ENCODE peak calls at places on chromosome 2, in seven cellular contexts. K is breast epithelium, C is A549, O is cardiac muscle cell, X is left ventricle myocardium inferior, I is kidney, B is adrenal gland. W is an unnamed sample. For H3K4me1, the result is how much of the 10 kb centered on the place peaks cover.

GRCh38 chr2:189982777-189983394 is 79.6 kb downstream of the MSTN start:
- DNase-seq in X (no peak), K (no peak), I (no peak), B (no peak), C (peak), O (peak), W (no peak)

GRCh38 chr2:54437588-54437987 is 18.5 kb upstream of the SPTBN1 start:
- DNase-seq in I (no peak), K (no peak), O (no peak), B (no peak), C (no peak), X (no peak), W (no peak)

GRCh38 chr2:1843646-1844045 is 99.3 kb upstream of the PXDN start:
- DNase-seq in K (no peak), I (no peak), O (no peak), B (no peak), X (no peak), C (no peak), W (no peak)

GRCh38 chr2:36800381-36800780 is 103.9 kb downstream of the VIT start:
- DNase-seq in I (no peak), O (no peak), K (no peak), C (no peak), X (no peak), B (no peak), W (no peak)

GRCh38 chr2:20578266-20578894 is 72.5 kb downstream of the HS1BP3 start:
- DNase-seq in I (peak), O (no peak), B (no peak), C (no peak), X (no peak), K (no peak), W (peak)

GRCh38 chr2:220653776-220654175 is 918.3 kb downstream of the EPHA4 start:
- DNase-seq in B (no peak), O (no peak), C (no peak), I (no peak), K (no peak), X (no peak), W (no peak)

GRCh38 chr2:191013876-191014652 is at the start of gene STAT1:
- DNase-seq in B (peak), O (peak), C (peak), K (peak), X (peak), I (peak), W (peak)

GRCh38 chr2:191917967-191918651 is 71.2 kb upstream of the CAVIN2 start:
- DNase-seq in C (no peak), I (no peak), O (peak), X (no peak), K (no peak), B (no peak), W (peak)

GRCh38 chr2:153474407-153474806 is 4.2 kb downstream of the RPRM start:
- DNase-seq in I (no peak), B (no peak), C (no peak), K (no peak), O (no peak), X (no peak), W (no peak)

GRCh38 chr2:135985826-135986393 is 484 bp upstream of the DARS1 start:
- DNase-seq in O (no peak), X (no peak), B (no peak), I (no peak), K (no peak), C (peak), W (no peak)

GRCh38 chr2:199410130-199410529 is 47.6 kb downstream of the SATB2 start:
- DNase-seq in I (no peak), K (no peak), B (no peak), X (no peak), O (no peak), C (no peak), W (no peak)

GRCh38 chr2:183149489-183149888 is 25.2 kb downstream of the NUP35 start:
- DNase-seq in K (no peak), O (peak), I (no peak), X (no peak), C (no peak), B (no peak), W (no peak)

GRCh38 chr2:177029501-177029900 is 183.1 kb upstream of the HNRNPA3 start:
- DNase-seq in O (no peak), K (no peak), C (no peak), X (no peak), B (no peak), I (no peak), W (no peak)

GRCh38 chr2:127371037-127371436 is 16.7 kb downstream of the MAP3K2 start:
- DNase-seq in I (no peak), X (peak), K (no peak), O (no peak), B (no peak), C (no peak), W (peak)

GRCh38 chr2:153944775-153945174 is 73.1 kb downstream of the GALNT13 start:
- DNase-seq in B (no peak), O (no peak), K (no peak), C (no peak), I (no peak), X (no peak), W (no peak)

GRCh38 chr2:38400513-38400912 is 23.4 kb upstream of the ATL2 start:
- DNase-seq in O (no peak), K (no peak), X (no peak), B (no peak), I (no peak), C (no peak), W (no peak)

GRCh38 chr2:214325404-214325803 is 85.5 kb upstream of the VWC2L start:
- DNase-seq in O (no peak), K (no peak), X (no peak), B (no peak), I (no peak), C (no peak), W (no peak)

GRCh38 chr2:227862741-227863588 is 8.5 kb upstream of the DAW1 start:
- DNase-seq in B (no peak), X (no peak), K (no peak), I (peak), C (peak), O (peak), W (no peak)

GRCh38 chr2:129908721-129909373 is 70.6 kb upstream of the RAB6C start:
- DNase-seq in I (no peak), C (no peak), O (no peak), X (no peak), K (peak), B (no peak), W (no peak)

GRCh38 chr2:145569108-145569507 is 1049.2 kb upstream of the ZEB2 start:
- DNase-seq in X (no peak), C (no peak), K (no peak), I (no peak), O (peak), B (no peak), W (no peak)

GRCh38 chr2:70111752-70112591 is 24.7 kb downstream of the PCBP1 start:
- DNase-seq in B (no peak), K (no peak), C (no peak), X (no peak), I (no peak), O (peak), W (no peak)

GRCh38 chr2:203623616-203624015 is 82.8 kb upstream of the CD28 start:
- DNase-seq in I (no peak), X (no peak), K (no peak), O (no peak), B (no peak), C (no peak), W (no peak)

GRCh38 chr2:24050041-24050655 is 607 bp downstream of the FKBP1B start:
- DNase-seq in O (peak), C (no peak), I (peak), K (no peak), B (peak), X (peak), W (peak)

GRCh38 chr2:59726226-59726800 is 827.1 kb downstream of the BCL11A start:
- DNase-seq in K (no peak), B (no peak), X (no peak), C (no peak), O (no peak), I (no peak), W (no peak)

GRCh38 chr2:215961981-215962380 is 51.4 kb downstream of the MREG start:
- DNase-seq in X (no peak), K (no peak), C (no peak), B (no peak), O (no peak), I (no peak), W (no peak)

GRCh38 chr2:11330457-11331142 is 13.8 kb downstream of the ROCK2 start:
- DNase-seq in O (no peak), I (no peak), B (no peak), X (no peak), C (no peak), K (no peak), W (no peak)

GRCh38 chr2:85265304-85265703 is 62.5 kb downstream of the TGOLN2 start:
- DNase-seq in X (peak), B (no peak), K (no peak), O (peak), I (no peak), C (no peak), W (peak)

GRCh38 chr2:145845923-145846322 is 1326.0 kb upstream of the ZEB2 start:
- DNase-seq in B (no peak), I (no peak), X (no peak), O (no peak), C (no peak), K (no peak), W (no peak)

GRCh38 chr2:124147552-124147951 is 122.5 kb downstream of the CNTNAP5 start:
- DNase-seq in B (no peak), K (no peak), X (no peak), O (no peak), I (no peak), C (no peak), W (no peak)

GRCh38 chr2:61125798-61126197 is 36.2 kb upstream of the C2orf74 start:
- DNase-seq in O (no peak), C (no peak), I (no peak), B (no peak), K (no peak), X (no peak), W (no peak)

GRCh38 chr2:70646429-70646828 is 92.8 kb upstream of the TGFA start:
- DNase-seq in C (no peak), K (no peak), O (no peak), X (no peak), B (no peak), I (no peak), W (no peak)

GRCh38 chr2:230715201-230715600 is 2.6 kb downstream of the CAB39 start:
- DNase-seq in O (peak), K (no peak), C (no peak), I (no peak), X (no peak), B (no peak), W (no peak)

GRCh38 chr2:133039531-133039930 is 369.5 kb upstream of the LYPD1 start:
- DNase-seq in B (no peak), O (no peak), X (no peak), K (no peak), C (no peak), I (no peak), W (no peak)

GRCh38 chr2:29329899-29330298 is 214.7 kb downstream of the CLIP4 start:
- DNase-seq in K (no peak), I (no peak), C (no peak), B (no peak), O (no peak), X (no peak), W (no peak)

GRCh38 chr2:15761056-15761455 is 169.4 kb downstream of the DDX1 start:
- DNase-seq in X (no peak), B (no peak), C (no peak), K (no peak), O (no peak), I (no peak), W (no peak)

GRCh38 chr2:233385489-233386044 is 31.3 kb downstream of the DGKD start:
- DNase-seq in C (no peak), B (no peak), X (no peak), I (no peak), K (no peak), O (peak), W (no peak)

GRCh38 chr2:233386382-233387041 is 32.2 kb downstream of the DGKD start:
- DNase-seq in B (no peak), C (peak), X (no peak), O (peak), I (peak), K (no peak), W (peak)

GRCh38 chr2:233384017-233384416 is 29.7 kb downstream of the DGKD start:
- DNase-seq in B (no peak), I (no peak), K (no peak), C (no peak), O (no peak), X (no peak), W (no peak)

GRCh38 chr2:233387225-233387624 is 32.9 kb downstream of the DGKD start:
- DNase-seq in X (no peak), C (no peak), O (peak), B (no peak), I (no peak), K (no peak), W (no peak)

GRCh38 chr2:233384811-233385488 is 30.7 kb downstream of the DGKD start:
- DNase-seq in O (no peak), I (no peak), K (no peak), C (no peak), B (no peak), X (no peak), W (no peak)
- H3K4me1 ChIP-seq in O (half or more), I (under half), K (under half), C (half or more), B (under half), X (half or more), W (half or more)

GRCh38 chr2:96139181-96139758 is 968 bp upstream of the ASTL start:
- DNase-seq in X (no peak), I (peak), C (no peak), O (no peak), K (no peak), B (no peak), W (no peak)
- H3K4me3 ChIP-seq in X (no peak), I (no peak), C (no peak), O (no peak), K (no peak), B (no peak), W (no peak)

GRCh38 chr2:18987592-18988073 is 370.8 kb downstream of the OSR1 start:
- DNase-seq in C (peak), K (peak), I (peak), O (peak), B (peak), X (peak), W (peak)
- TF ChIP-seq CTCF in C (peak), K (peak), I (no peak), O (peak), B (peak), X (peak), W (no peak)

GRCh38 chr2:226575928-226576327 is 223.7 kb downstream of the IRS1 start:
- DNase-seq in O (no peak), I (no peak), C (no peak), X (no peak), B (no peak), K (no peak), W (no peak)

GRCh38 chr2:226578879-226579278 is 220.7 kb downstream of the IRS1 start:
- DNase-seq in C (no peak), I (no peak), B (no peak), X (no peak), O (peak), K (no peak), W (no peak)

GRCh38 chr2:226578373-226578772 is 221.2 kb downstream of the IRS1 start:
- DNase-seq in I (no peak), C (no peak), O (no peak), K (no peak), B (no peak), X (no peak), W (no peak)

DNA sequence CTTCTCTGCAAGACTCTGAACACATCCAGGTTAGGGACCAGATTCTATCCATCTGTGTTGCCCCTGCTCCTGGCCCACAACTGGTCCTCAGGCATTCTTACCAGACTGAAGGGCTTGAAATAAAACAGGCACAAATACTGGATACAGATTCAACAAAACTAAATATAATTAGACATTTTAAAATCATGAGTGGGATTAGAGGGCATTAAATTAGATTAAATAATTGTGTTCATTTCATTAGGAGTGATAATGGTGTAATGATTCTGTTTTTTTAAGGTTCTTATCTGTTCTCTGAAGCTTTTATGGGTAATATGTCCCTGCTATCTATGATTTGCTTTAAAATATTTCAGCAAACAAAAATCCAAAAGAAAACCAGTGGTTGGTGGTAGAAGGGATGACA is 226.5 kb downstream of the IRS1 start:
- DNase-seq in X (no peak), I (no peak), C (no peak), K (no peak), O (no peak), B (no peak), W (no peak)
- H3K4me1 ChIP-seq in X (under half), I (under half), C (under half), K (under half), O (under half), B (under half), W (under half)

GRCh38 chr2:198106621-198107020 is 302.2 kb downstream of the PLCL1 start:
- DNase-seq in X (no peak), C (no peak), K (no peak), B (no peak), O (no peak), I (no peak), W (no peak)
- H3K4me3 ChIP-seq in X (no peak), C (no peak), K (no peak), B (no peak), O (no peak), I (no peak), W (no peak)

GRCh38 chr2:64311948-64312621 is 141.9 kb upstream of the LGALSL start:
- DNase-seq in O (peak), C (peak), I (peak), X (peak), B (peak), K (peak), W (peak)
- TF ChIP-seq CTCF in O (peak), C (peak), I (peak), X (peak), B (no peak), K (peak), W (peak)

DNA sequence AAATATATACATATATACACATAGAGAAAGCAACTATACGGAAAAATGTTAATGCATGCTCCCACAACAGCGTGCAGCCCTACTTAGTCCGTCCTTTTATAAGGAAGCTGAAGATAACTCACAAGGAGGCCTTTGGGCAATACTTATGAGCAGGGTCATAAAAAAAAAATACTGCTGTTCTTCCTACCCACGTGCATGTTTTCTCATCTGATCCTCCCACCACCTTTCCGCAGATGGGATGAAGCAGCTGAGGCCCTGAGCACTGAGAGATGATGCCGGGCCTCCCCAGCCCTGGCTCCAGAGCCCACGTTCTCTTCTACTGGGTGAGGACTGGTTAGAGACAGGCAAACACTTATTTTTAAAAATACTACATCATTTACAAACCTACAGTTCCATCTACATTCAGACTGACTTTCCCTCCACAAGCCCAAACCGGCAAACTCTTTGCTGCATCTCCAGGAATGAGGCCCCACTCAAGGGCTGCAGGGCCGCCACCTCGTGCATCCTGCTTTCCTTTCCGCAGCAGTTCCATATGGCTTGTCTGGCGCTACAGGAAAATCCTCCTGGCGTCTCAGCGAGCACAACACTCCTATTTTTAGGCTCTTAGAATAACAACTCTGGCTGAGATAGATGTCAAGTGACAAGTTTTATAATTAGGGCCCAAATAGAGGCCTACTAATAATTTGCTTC is 41.6 kb downstream of the TBC1D8 start:
- DNase-seq in O (no peak), K (no peak), X (peak), B (no peak), I (no peak), C (no peak), W (peak)
- H3K4me1 ChIP-seq in O (under half), K (under half), X (half or more), B (under half), I (under half), C (half or more), W (under half)